ENCODE peak calls at places on chromosome 16, in four cellular contexts. One of them, this sample, is unnamed.

GRCh38 chr16:19689342-19689741 is 28.7 kb downstream of the KNOP1 start:
- DNase-seq in IMR-90: no peak
- DNase-seq in H9: no peak
- DNase-seq in mesendoderm: no peak
- DNase-seq in this sample: no peak

GRCh38 chr16:79436885-79437284 is 163.7 kb downstream of the MAF start:
- DNase-seq in IMR-90: no peak
- DNase-seq in H9: no peak
- DNase-seq in mesendoderm: no peak
- DNase-seq in this sample: no peak

GRCh38 chr16:26594666-26595065 is 472.1 kb upstream of the C16orf82 start:
- DNase-seq in IMR-90: no peak
- DNase-seq in H9: no peak
- DNase-seq in mesendoderm: no peak
- DNase-seq in this sample: no peak

GRCh38 chr16:5665770-5666169 is 568.2 kb upstream of the EEF2KMT start:
- DNase-seq in IMR-90: no peak
- DNase-seq in H9: no peak
- DNase-seq in mesendoderm: no peak
- DNase-seq in this sample: no peak

GRCh38 chr16:71348262-71349085 is 10.0 kb upstream of the CALB2 start:
- DNase-seq in IMR-90: no peak
- DNase-seq in H9: no peak
- DNase-seq in mesendoderm: no peak
- DNase-seq in this sample: no peak

GRCh38 chr16:17211797-17212196 is 259.0 kb downstream of the XYLT1 start:
- DNase-seq in IMR-90: no peak
- DNase-seq in H9: peak; percentile 70
- DNase-seq in mesendoderm: peak; percentile 87
- DNase-seq in this sample: peak; percentile 67

GRCh38 chr16:27489421-27489820 is 60.3 kb downstream of the GTF3C1 start:
- DNase-seq in IMR-90: no peak
- DNase-seq in H9: no peak
- DNase-seq in mesendoderm: no peak
- DNase-seq in this sample: no peak

GRCh38 chr16:87145181-87146176 is 171.7 kb downstream of the C16orf95 start:
- DNase-seq in IMR-90: peak; percentile 46
- DNase-seq in H9: no peak
- DNase-seq in mesendoderm: peak; percentile 21
- DNase-seq in this sample: no peak

GRCh38 chr16:27980919-27981670 is 82.4 kb downstream of the GSG1L start:
- DNase-seq in IMR-90: no peak
- DNase-seq in H9: no peak
- DNase-seq in mesendoderm: no peak
- DNase-seq in this sample: no peak

GRCh38 chr16:84982434-84982833 is 28.9 kb downstream of the ZDHHC7 start:
- DNase-seq in IMR-90: no peak
- DNase-seq in H9: no peak
- DNase-seq in mesendoderm: no peak
- DNase-seq in this sample: no peak

GRCh38 chr16:15899538-15900100 is 11.2 kb upstream of the CEP20 start:
- DNase-seq in IMR-90: peak; percentile 89
- DNase-seq in H9: peak; percentile 58
- DNase-seq in mesendoderm: peak; percentile 85
- DNase-seq in this sample: no peak

GRCh38 chr16:68351991-68352431 is 41.2 kb downstream of the PRMT7 start:
- DNase-seq in IMR-90: no peak
- DNase-seq in H9: no peak
- DNase-seq in mesendoderm: no peak
- DNase-seq in this sample: no peak

GRCh38 chr16:53415504-53415903 is 18.8 kb upstream of the RBL2 start:
- DNase-seq in IMR-90: no peak
- DNase-seq in H9: peak; percentile 66
- DNase-seq in mesendoderm: peak; percentile 83
- DNase-seq in this sample: no peak

GRCh38 chr16:57735755-57736418 is at the start of gene KATNB1:
- DNase-seq in IMR-90: no peak
- DNase-seq in H9: no peak
- DNase-seq in mesendoderm: no peak
- DNase-seq in this sample: no peak

GRCh38 chr16:69351309-69352027 is at the start of gene TMED6:
- DNase-seq in IMR-90: no peak
- DNase-seq in H9: no peak
- DNase-seq in mesendoderm: no peak
- DNase-seq in this sample: no peak

GRCh38 chr16:1723450-1724147 is 17.6 kb downstream of the MAPK8IP3 start:
- DNase-seq in IMR-90: peak; percentile 32
- DNase-seq in H9: no peak
- DNase-seq in mesendoderm: peak; percentile 33
- DNase-seq in this sample: no peak

GRCh38 chr16:56625943-56626654 is 518 bp downstream of the MT1E start:
- DNase-seq in IMR-90: peak; percentile 86
- DNase-seq in H9: no peak
- DNase-seq in mesendoderm: no peak
- DNase-seq in this sample: no peak

GRCh38 chr16:66719246-66719645 is 22.7 kb upstream of the CMTM4 start:
- DNase-seq in IMR-90: no peak
- DNase-seq in H9: no peak
- DNase-seq in mesendoderm: no peak
- DNase-seq in this sample: no peak

GRCh38 chr16:2009302-2009711 is 314 bp downstream of the ZNF598 start:
- DNase-seq in IMR-90: no peak
- DNase-seq in H9: no peak
- DNase-seq in mesendoderm: no peak
- DNase-seq in this sample: no peak

GRCh38 chr16:73228649-73229048 is 180.7 kb upstream of the ZFHX3 start:
- DNase-seq in IMR-90: peak; percentile 98
- DNase-seq in H9: no peak
- DNase-seq in mesendoderm: peak; percentile 77
- DNase-seq in this sample: no peak

GRCh38 chr16:53821487-53821886 is 117.5 kb downstream of the FTO start:
- DNase-seq in IMR-90: peak; percentile 42
- DNase-seq in H9: no peak
- DNase-seq in mesendoderm: peak; percentile 11
- DNase-seq in this sample: no peak

GRCh38 chr16:30370444-30371247 is at the start of gene TBC1D10B:
- DNase-seq in IMR-90: peak; percentile 100
- DNase-seq in H9: peak; percentile 100
- DNase-seq in mesendoderm: peak; percentile 100
- DNase-seq in this sample: peak; percentile 100

GRCh38 chr16:30371248-30371816 is 1.0 kb upstream of the TBC1D10B start:
- DNase-seq in IMR-90: no peak
- DNase-seq in H9: no peak
- DNase-seq in mesendoderm: no peak
- DNase-seq in this sample: no peak

GRCh38 chr16:30369091-30369937 is 980 bp downstream of the TBC1D10B start:
- DNase-seq in IMR-90: no peak
- DNase-seq in H9: no peak
- DNase-seq in mesendoderm: no peak
- DNase-seq in this sample: peak; percentile 58

GRCh38 chr16:30368792-30369090 is 1.6 kb downstream of the TBC1D10B start:
- DNase-seq in IMR-90: no peak
- DNase-seq in H9: no peak
- DNase-seq in mesendoderm: no peak
- DNase-seq in this sample: no peak

DNA sequence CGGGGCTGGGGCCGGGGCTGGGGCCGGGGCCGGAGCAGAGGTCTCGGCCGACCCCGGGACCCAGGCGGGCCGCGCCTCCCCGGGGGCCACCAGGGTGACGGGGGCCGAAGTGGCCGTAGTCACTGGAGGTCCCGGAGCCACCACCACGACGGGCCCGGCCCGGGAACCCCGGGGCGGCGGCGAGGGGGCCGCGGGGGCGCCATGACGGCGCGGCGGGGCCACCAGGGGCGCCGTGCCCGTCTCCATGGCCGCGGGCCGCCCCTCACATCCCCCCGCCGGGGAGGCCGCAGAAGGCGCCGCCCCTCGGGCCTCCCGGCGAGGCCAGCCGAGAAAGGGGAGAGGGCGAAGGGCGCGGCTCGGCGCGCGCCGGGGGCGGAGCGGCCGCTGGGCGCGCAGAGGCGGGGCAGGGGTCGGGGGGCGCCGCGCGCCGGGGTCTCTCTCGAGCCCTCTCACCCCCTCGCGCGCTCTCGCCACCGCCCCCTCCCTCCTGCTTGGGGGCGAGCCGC is 303 bp downstream of the TBC1D10B start:
- DNase-seq in IMR-90: no peak
- DNase-seq in H9: no peak
- DNase-seq in mesendoderm: no peak
- DNase-seq in this sample: no peak
- H3K9ac ChIP-seq in IMR-90: peak overlapping the region; percentile 90
- H3K9ac ChIP-seq in H9: no peak overlapping the region
- H3K9ac ChIP-seq in mesendoderm: peak overlapping the region; percentile 84
- H3K9ac ChIP-seq in this sample: no peak overlapping the region

DNA sequence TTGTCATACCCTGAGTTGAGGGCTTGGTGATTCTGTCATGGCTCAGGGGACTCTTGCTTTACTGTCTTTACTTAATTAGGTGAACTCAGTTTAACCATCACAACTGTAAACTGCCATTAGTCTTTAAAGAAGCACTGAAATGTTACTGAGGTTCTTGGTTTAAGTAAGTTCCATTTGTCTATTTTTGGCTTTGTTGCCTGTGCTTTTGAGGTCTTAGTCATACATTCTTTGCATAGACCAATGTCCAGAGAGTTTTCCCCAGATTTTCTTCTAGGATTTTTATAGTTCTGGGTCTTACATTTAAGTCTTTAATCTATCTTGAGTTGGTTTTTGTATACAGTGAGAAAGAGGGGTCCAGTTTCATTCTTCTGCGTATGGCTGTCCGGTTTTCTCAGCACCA is 137.5 kb downstream of the SOCS1 start:
- DNase-seq in IMR-90: peak; percentile 58
- DNase-seq in H9: no peak
- DNase-seq in mesendoderm: no peak
- DNase-seq in this sample: no peak
- H4K5ac ChIP-seq in IMR-90: peak overlapping the region; percentile 67
- H4K5ac ChIP-seq in H9: no peak overlapping the region
- H4K5ac ChIP-seq in mesendoderm: no peak overlapping the region
- H4K5ac ChIP-seq in this sample: no peak overlapping the region

GRCh38 chr16:89115216-89115949 is 21.7 kb downstream of the ACSF3 start:
- DNase-seq in IMR-90: no peak
- DNase-seq in H9: no peak
- DNase-seq in mesendoderm: no peak
- DNase-seq in this sample: no peak

GRCh38 chr16:89112377-89113151 is 18.9 kb downstream of the ACSF3 start:
- DNase-seq in IMR-90: no peak
- DNase-seq in H9: no peak
- DNase-seq in mesendoderm: no peak
- DNase-seq in this sample: no peak

GRCh38 chr16:89113152-89113547 is 19.5 kb downstream of the ACSF3 start:
- DNase-seq in IMR-90: no peak
- DNase-seq in H9: no peak
- DNase-seq in mesendoderm: no peak
- DNase-seq in this sample: no peak

GRCh38 chr16:89114159-89114981 is 20.7 kb downstream of the ACSF3 start:
- DNase-seq in IMR-90: no peak
- DNase-seq in H9: peak; percentile 52
- DNase-seq in mesendoderm: peak; percentile 88
- DNase-seq in this sample: no peak

GRCh38 chr16:89113661-89114060 is 20.0 kb downstream of the ACSF3 start:
- DNase-seq in IMR-90: no peak
- DNase-seq in H9: no peak
- DNase-seq in mesendoderm: no peak
- DNase-seq in this sample: no peak
- H3K9ac ChIP-seq in IMR-90: no peak overlapping the region
- H3K9ac ChIP-seq in H9: no peak overlapping the region
- H3K9ac ChIP-seq in mesendoderm: no peak overlapping the region
- H3K9ac ChIP-seq in this sample: no peak overlapping the region

GRCh38 chr16:88489163-88489721 is 36.2 kb downstream of the ZFPM1 start:
- DNase-seq in IMR-90: no peak
- DNase-seq in H9: no peak
- DNase-seq in mesendoderm: no peak
- DNase-seq in this sample: no peak
- H4K5ac ChIP-seq in IMR-90: no peak overlapping the region
- H4K5ac ChIP-seq in H9: no peak overlapping the region
- H4K5ac ChIP-seq in mesendoderm: no peak overlapping the region
- H4K5ac ChIP-seq in this sample: no peak overlapping the region

DNA sequence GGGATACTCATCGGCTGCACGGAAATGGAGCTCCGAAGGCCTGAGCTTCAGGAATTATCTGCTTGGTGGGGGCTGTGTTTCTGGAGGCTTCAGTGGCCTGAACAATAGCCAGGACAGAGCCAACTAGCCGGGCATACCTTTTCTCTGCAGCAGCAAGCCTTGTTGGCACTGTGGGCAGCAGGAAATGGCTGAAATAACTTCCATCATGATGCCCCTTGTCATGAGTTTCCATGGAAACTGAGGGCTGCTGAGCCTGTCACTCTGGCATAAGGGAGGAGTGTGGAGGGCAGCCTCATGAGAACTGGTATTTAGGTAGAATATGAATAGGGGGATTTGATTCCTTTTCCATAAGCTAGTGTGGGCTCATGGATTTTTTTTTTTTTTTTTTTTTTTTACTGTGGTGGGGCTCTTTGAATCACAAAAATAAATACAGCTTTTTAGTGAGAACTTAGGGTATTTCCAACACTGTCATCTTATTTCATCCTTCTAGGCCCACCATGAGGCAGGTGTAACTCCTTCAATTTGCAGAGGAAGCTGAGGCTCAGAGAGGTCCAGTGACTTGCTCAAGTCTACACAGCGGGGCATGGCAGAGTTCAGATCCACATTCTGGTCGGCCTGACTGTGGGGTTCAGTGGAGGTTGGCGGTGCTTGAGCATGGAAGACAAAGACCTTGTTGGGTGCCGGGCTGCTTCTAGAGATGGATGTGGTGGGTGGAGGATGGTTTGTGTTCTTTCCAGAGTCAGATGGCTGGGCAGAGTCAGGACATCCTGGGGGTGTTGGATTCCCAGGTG is 39.6 kb downstream of the PLCG2 start:
- DNase-seq in IMR-90: no peak
- DNase-seq in H9: no peak
- DNase-seq in mesendoderm: no peak
- DNase-seq in this sample: no peak
- H3K9ac ChIP-seq in IMR-90: no peak overlapping the region
- H3K9ac ChIP-seq in H9: no peak overlapping the region
- H3K9ac ChIP-seq in mesendoderm: no peak overlapping the region
- H3K9ac ChIP-seq in this sample: no peak overlapping the region

GRCh38 chr16:89270666-89271345 is 53.3 kb downstream of the ZNF778 start:
- DNase-seq in IMR-90: no peak
- DNase-seq in H9: no peak
- DNase-seq in mesendoderm: no peak
- DNase-seq in this sample: no peak
- H4K5ac ChIP-seq in IMR-90: no peak overlapping the region
- H4K5ac ChIP-seq in H9: no peak overlapping the region
- H4K5ac ChIP-seq in mesendoderm: no peak overlapping the region
- H4K5ac ChIP-seq in this sample: no peak overlapping the region

GRCh38 chr16:49744244-49744976 is 111.5 kb downstream of the ZNF423 start:
- DNase-seq in IMR-90: no peak
- DNase-seq in H9: no peak
- DNase-seq in mesendoderm: no peak
- DNase-seq in this sample: no peak

GRCh38 chr16:49747654-49748053 is 108.3 kb downstream of the ZNF423 start:
- DNase-seq in IMR-90: no peak
- DNase-seq in H9: no peak
- DNase-seq in mesendoderm: peak; percentile 21
- DNase-seq in this sample: no peak

GRCh38 chr16:49743206-49743470 is 112.8 kb downstream of the ZNF423 start:
- DNase-seq in IMR-90: no peak
- DNase-seq in H9: no peak
- DNase-seq in mesendoderm: no peak
- DNase-seq in this sample: no peak

GRCh38 chr16:49742428-49743205 is 113.3 kb downstream of the ZNF423 start:
- DNase-seq in IMR-90: no peak
- DNase-seq in H9: no peak
- DNase-seq in mesendoderm: no peak
- DNase-seq in this sample: no peak

GRCh38 chr16:49745434-49745833 is 110.5 kb downstream of the ZNF423 start:
- DNase-seq in IMR-90: no peak
- DNase-seq in H9: no peak
- DNase-seq in mesendoderm: no peak
- DNase-seq in this sample: no peak
- H3K9ac ChIP-seq in IMR-90: no peak overlapping the region
- H3K9ac ChIP-seq in H9: no peak overlapping the region
- H3K9ac ChIP-seq in mesendoderm: no peak overlapping the region
- H3K9ac ChIP-seq in this sample: no peak overlapping the region

This sample was measured in H1.